ENCODE peak calls at places on chromosomes 4 and X, in five cellular contexts. R is GM23248, C is hepatocyte, J is breast epithelium, A is cardiac muscle cell. O is an unnamed sample.
A peak's percentile ranks its signal among the peaks of the same experiment; 100 is the strongest.

GRCh38 chrX:132404266-132404665 is 84.6 kb downstream of the MBNL3 start:
- DNase-seq in R (no peak), C (no peak), J (no peak), A (no peak), O (no peak)

GRCh38 chr4:69518102-69518501 is 22.4 kb upstream of the UGT2B4 start:
- DNase-seq in R (no peak), C (no peak), J (no peak), A (no peak), O (no peak)

GRCh38 chr4:8900588-8900987 is 28.9 kb upstream of the HMX1 start:
- DNase-seq in R (no peak), C (no peak), J (no peak), A (no peak), O (no peak)

GRCh38 chrX:112670290-112670689 is 9.4 kb downstream of the LHFPL1 start:
- DNase-seq in R (no peak), C (no peak), J (no peak), A (no peak), O (no peak)

GRCh38 chrX:12988797-12989196 is 13.9 kb downstream of the TMSB4X start:
- DNase-seq in R (peak; percentile 67), C (peak; percentile 84), J (no peak), A (peak; percentile 73), O (no peak)

GRCh38 chrX:47815901-47816845 is 20.5 kb upstream of the ZNF81 start:
- DNase-seq in R (peak; percentile 4), C (no peak), J (no peak), A (peak; percentile 24), O (no peak)

GRCh38 chr4:147526272-147526654 is 45.4 kb downstream of the EDNRA start:
- DNase-seq in R (no peak), C (no peak), J (no peak), A (no peak), O (no peak)

GRCh38 chrX:154748712-154749339 is 2.1 kb downstream of the GAB3 start:
- DNase-seq in R (peak; percentile 61), C (peak; percentile 52), J (no peak), A (peak; percentile 69), O (no peak)

GRCh38 chr4:174973336-174973735 is 55.2 kb downstream of the ADAM29 start:
- DNase-seq in R (no peak), C (no peak), J (no peak), A (no peak), O (no peak)

GRCh38 chr4:39668835-39669234 is 29.1 kb upstream of the UBE2K start:
- DNase-seq in R (no peak), C (no peak), J (no peak), A (no peak), O (no peak)

GRCh38 chrX:110182865-110183264 is 135.0 kb downstream of the AMMECR1 start:
- DNase-seq in R (peak; percentile 8), C (no peak), J (no peak), A (no peak), O (no peak)

GRCh38 chr4:33850503-33850902 is 2393.8 kb downstream of the ARAP2 start:
- DNase-seq in R (no peak), C (no peak), J (no peak), A (no peak), O (no peak)

GRCh38 chrX:154539077-154539476 is 7.6 kb downstream of the G6PD start:
- DNase-seq in R (no peak), C (no peak), J (no peak), A (no peak), O (no peak)

GRCh38 chr4:46323891-46324290 is 66.0 kb downstream of the GABRA2 start:
- DNase-seq in R (no peak), C (no peak), J (no peak), A (no peak), O (peak; percentile 26)

GRCh38 chr4:46329118-46329976 is 60.6 kb downstream of the GABRA2 start:
- DNase-seq in R (peak; percentile 16), C (peak; percentile 66), J (no peak), A (peak; percentile 77), O (no peak)
- H3K27me3 ChIP-seq in R (no peaks in the 10 kb centered on the region), C (no peaks in the 10 kb centered on the region), J (no peaks in the 10 kb centered on the region), A (no peaks in the 10 kb centered on the region), O (no peaks in the 10 kb centered on the region)

GRCh38 chr4:6106156-6106555 is 87.9 kb upstream of the C4orf50 start:
- DNase-seq in R (no peak), C (no peak), J (no peak), A (no peak), O (no peak)

GRCh38 chr4:6107114-6107791 is 89.0 kb upstream of the C4orf50 start:
- DNase-seq in R (no peak), C (no peak), J (no peak), A (no peak), O (no peak)

GRCh38 chr4:6107886-6108285 is 89.7 kb upstream of the C4orf50 start:
- DNase-seq in R (no peak), C (no peak), J (no peak), A (no peak), O (no peak)

GRCh38 chr4:6105311-6105911 is 87.2 kb upstream of the C4orf50 start:
- DNase-seq in R (no peak), C (no peak), J (no peak), A (no peak), O (no peak)

GRCh38 chr4:6104541-6105130 is 86.4 kb upstream of the C4orf50 start:
- DNase-seq in R (no peak), C (no peak), J (no peak), A (no peak), O (no peak)
- H3K4me3 ChIP-seq in R (no peak overlapping the region), C (no peak overlapping the region), J (no peak overlapping the region), A (no peak overlapping the region), O (no peak overlapping the region)

DNA sequence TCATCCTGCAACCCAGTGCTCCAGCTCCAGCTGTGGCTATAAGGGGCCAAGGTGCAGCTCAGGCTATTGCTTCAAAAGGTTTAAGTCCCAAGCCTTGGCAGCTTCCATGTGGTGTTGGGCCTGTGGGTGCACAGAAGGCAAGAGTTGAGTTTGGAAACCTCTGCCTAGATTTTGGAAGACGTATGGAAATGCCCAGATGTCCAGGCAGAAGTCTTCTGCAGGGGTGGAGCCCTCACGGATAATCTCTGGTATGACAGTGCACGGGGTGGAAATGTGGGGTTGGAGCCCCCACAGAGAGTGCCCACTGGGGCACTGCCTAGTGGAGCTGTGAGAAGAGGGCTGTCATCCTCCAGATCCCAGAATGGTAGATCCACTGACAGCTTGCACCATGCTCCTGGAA is 44.5 kb downstream of the CYTL1 start:
- DNase-seq in R (no peak), C (no peak), J (no peak), A (no peak), O (no peak)
- H3K27me3 ChIP-seq in R (no peaks in the 10 kb centered on the region), C (no peaks in the 10 kb centered on the region), J (no peaks in the 10 kb centered on the region), A (no peaks in the 10 kb centered on the region), O (no peaks in the 10 kb centered on the region)

GRCh38 chr4:82044141-82044993 is 329.4 kb downstream of the HNRNPD start:
- DNase-seq in R (peak; percentile 71), C (peak; percentile 85), J (peak; percentile 54), A (peak; percentile 84), O (peak; percentile 55)

GRCh38 chr4:82043809-82044137 is 330.0 kb downstream of the HNRNPD start:
- DNase-seq in R (no peak), C (no peak), J (no peak), A (no peak), O (no peak)

GRCh38 chr4:82045267-82045666 is 328.5 kb downstream of the HNRNPD start:
- DNase-seq in R (no peak), C (no peak), J (no peak), A (no peak), O (no peak)

GRCh38 chr4:82042042-82042441 is 331.7 kb downstream of the HNRNPD start:
- DNase-seq in R (no peak), C (no peak), J (no peak), A (no peak), O (no peak)

GRCh38 chr4:82043081-82043808 is 330.5 kb downstream of the HNRNPD start:
- DNase-seq in R (peak; percentile 2), C (peak; percentile 79), J (no peak), A (peak; percentile 5), O (no peak)
- H3K4me3 ChIP-seq in R (no peak overlapping the region), C (peak overlapping the region; percentile 75), J (peak overlapping the region; percentile 77), A (peak overlapping the region; percentile 49), O (no peak overlapping the region)

DNA sequence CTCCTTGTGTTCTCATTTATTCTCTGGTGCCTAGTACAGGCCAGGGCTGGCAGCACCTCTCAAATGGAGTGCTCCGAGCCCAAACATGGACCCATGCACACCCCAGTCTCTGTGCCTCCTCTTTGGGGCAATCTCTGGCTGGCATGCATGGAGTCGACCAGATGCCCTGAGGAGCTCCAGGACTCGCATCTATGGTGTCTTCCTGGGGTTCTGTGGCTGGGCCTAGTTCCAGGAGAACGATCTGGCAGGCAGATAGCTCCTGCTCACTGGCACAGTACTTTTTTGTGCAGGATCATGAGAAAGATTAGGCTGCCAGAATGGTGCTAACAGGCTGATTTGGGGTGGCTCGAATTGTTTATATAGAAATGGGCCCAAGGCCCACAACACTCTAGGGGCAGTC is 72.0 kb upstream of the PJA1 start:
- DNase-seq in R (no peak), C (no peak), J (no peak), A (no peak), O (no peak)
- H3K27me3 ChIP-seq in R (no peaks in the 10 kb centered on the region), C (no peaks in the 10 kb centered on the region), J (no peaks in the 10 kb centered on the region), A (no peaks in the 10 kb centered on the region), O (peaks cover 40% of the 10 kb centered on the region)

DNA sequence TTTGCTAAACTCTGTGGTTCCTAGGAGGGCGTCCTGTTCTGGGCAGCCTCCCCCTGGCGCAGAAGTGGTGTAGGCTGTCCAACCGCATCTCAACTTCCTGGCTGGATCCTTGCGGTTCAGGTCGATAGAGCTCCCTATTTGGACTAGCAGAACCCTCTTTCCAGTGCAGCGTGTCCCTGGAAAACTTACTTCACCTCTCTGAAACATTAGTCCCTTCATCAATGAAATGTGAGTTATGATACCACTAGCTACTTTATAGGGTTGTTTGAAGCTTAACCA is 1.1 kb downstream of the STK32B start:
- DNase-seq in R (no peak), C (no peak), J (no peak), A (no peak), O (no peak)
- H3K4me3 ChIP-seq in R (peak overlapping the region; percentile 75), C (no peak overlapping the region), J (peak overlapping the region; percentile 72), A (no peak overlapping the region), O (peak overlapping the region; percentile 52)